ENCODE peak calls at places on chromosomes 1 and 21, in four cellular contexts. One of them, this sample, is unnamed.

GRCh38 chr1:199173356-199173755 is 534.5 kb downstream of the PTPRC start:
- DNase-seq in GM12891: no peak
- DNase-seq in GM12878: peak; percentile 92
- DNase-seq in K562: no peak
- DNase-seq in this sample: no peak

GRCh38 chr1:41100170-41100569 is 78.6 kb upstream of the SLFNL1 start:
- DNase-seq in GM12891: no peak
- DNase-seq in GM12878: no peak
- DNase-seq in K562: no peak
- DNase-seq in this sample: no peak

GRCh38 chr1:195851804-195852203 is 756.4 kb downstream of the KCNT2 start:
- DNase-seq in GM12891: no peak
- DNase-seq in GM12878: no peak
- DNase-seq in K562: no peak
- DNase-seq in this sample: no peak

GRCh38 chr1:28088168-28088961 is at the start of gene EYA3:
- DNase-seq in GM12891: peak; percentile 90
- DNase-seq in GM12878: peak; percentile 98
- DNase-seq in K562: peak; percentile 99
- DNase-seq in this sample: peak; percentile 99

GRCh38 chr1:50949286-50949982 is 10.6 kb downstream of the FAF1 start:
- DNase-seq in GM12891: no peak
- DNase-seq in GM12878: no peak
- DNase-seq in K562: no peak
- DNase-seq in this sample: no peak

GRCh38 chr21:32378956-32379355 is 13.9 kb downstream of the URB1 start:
- DNase-seq in GM12891: no peak
- DNase-seq in GM12878: no peak
- DNase-seq in K562: no peak
- DNase-seq in this sample: no peak

GRCh38 chr1:210777914-210778313 is 356.0 kb downstream of the KCNH1 start:
- DNase-seq in GM12891: no peak
- DNase-seq in GM12878: no peak
- DNase-seq in K562: no peak
- DNase-seq in this sample: no peak

GRCh38 chr1:87968259-87968955 is 639.7 kb downstream of the LMO4 start:
- DNase-seq in GM12891: no peak
- DNase-seq in GM12878: no peak
- DNase-seq in K562: no peak
- DNase-seq in this sample: no peak

GRCh38 chr1:183655562-183656075 is 2.5 kb upstream of the APOBEC4 start:
- DNase-seq in GM12891: peak; percentile 42
- DNase-seq in GM12878: peak; percentile 61
- DNase-seq in K562: peak; percentile 82
- DNase-seq in this sample: peak; percentile 69

GRCh38 chr1:102535829-102536505 is 539.2 kb upstream of the OLFM3 start:
- DNase-seq in GM12891: no peak
- DNase-seq in GM12878: no peak
- DNase-seq in K562: no peak
- DNase-seq in this sample: no peak

GRCh38 chr1:15354580-15354965 is 55.1 kb upstream of the EFHD2 start:
- DNase-seq in GM12891: no peak
- DNase-seq in GM12878: no peak
- DNase-seq in K562: no peak
- DNase-seq in this sample: no peak
- TF ChIP-seq SPI1 in GM12891: no peak
- TF ChIP-seq SPI1 in GM12878: no peak
- TF ChIP-seq SPI1 in K562: no peak
- TF ChIP-seq SPI1 in this sample: no peak

GRCh38 chr1:169161512-169162194 is 55.2 kb downstream of the ATP1B1 start:
- DNase-seq in GM12891: no peak
- DNase-seq in GM12878: peak; percentile 34
- DNase-seq in K562: peak; percentile 11
- DNase-seq in this sample: no peak
- TF ChIP-seq SPI1 in GM12891: peak; percentile 89
- TF ChIP-seq SPI1 in GM12878: peak; percentile 91
- TF ChIP-seq SPI1 in K562: no peak
- TF ChIP-seq SPI1 in this sample: no peak

GRCh38 chr1:107681001-107681479 is 283.9 kb downstream of the VAV3 start:
- DNase-seq in GM12891: no peak
- DNase-seq in GM12878: no peak
- DNase-seq in K562: no peak
- DNase-seq in this sample: no peak

GRCh38 chr1:107683683-107684082 is 281.3 kb downstream of the VAV3 start:
- DNase-seq in GM12891: no peak
- DNase-seq in GM12878: no peak
- DNase-seq in K562: no peak
- DNase-seq in this sample: no peak

GRCh38 chr1:107682467-107682866 is 282.5 kb downstream of the VAV3 start:
- DNase-seq in GM12891: no peak
- DNase-seq in GM12878: no peak
- DNase-seq in K562: no peak
- DNase-seq in this sample: no peak

GRCh38 chr1:107680579-107680985 is 284.4 kb downstream of the VAV3 start:
- DNase-seq in GM12891: no peak
- DNase-seq in GM12878: no peak
- DNase-seq in K562: no peak
- DNase-seq in this sample: no peak

DNA sequence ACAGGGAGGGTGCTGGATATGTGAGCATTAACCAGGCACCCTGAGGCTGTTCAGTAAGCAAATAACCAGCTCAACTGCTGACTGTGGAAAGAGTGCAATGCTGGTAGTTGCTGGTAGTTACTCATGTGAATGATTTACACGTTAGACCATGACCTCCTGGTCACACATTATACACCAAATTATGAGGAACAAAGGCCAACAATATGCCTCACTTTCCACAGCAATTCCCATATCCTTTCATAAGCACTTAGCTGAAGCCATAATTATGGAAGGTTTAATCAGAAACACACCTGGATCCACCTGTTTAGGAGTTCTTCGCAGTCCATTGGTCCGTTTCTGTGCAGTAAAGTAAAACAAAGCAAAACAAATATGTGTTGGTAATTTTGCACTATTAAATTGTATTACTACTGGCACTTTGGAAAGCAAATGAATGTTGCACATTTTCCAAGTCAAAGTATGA is 281.8 kb downstream of the VAV3 start:
- DNase-seq in GM12891: no peak
- DNase-seq in GM12878: no peak
- DNase-seq in K562: no peak
- DNase-seq in this sample: no peak
- TF ChIP-seq SPI1 in GM12891: no peak
- TF ChIP-seq SPI1 in GM12878: no peak
- TF ChIP-seq SPI1 in K562: no peak
- TF ChIP-seq SPI1 in this sample: no peak

GRCh38 chr1:34500451-34500850 is 254.4 kb upstream of the GJB5 start:
- DNase-seq in GM12891: peak; percentile 9
- DNase-seq in GM12878: no peak
- DNase-seq in K562: peak; percentile 12
- DNase-seq in this sample: no peak
- TF ChIP-seq SPI1 in GM12891: no peak
- TF ChIP-seq SPI1 in GM12878: no peak
- TF ChIP-seq SPI1 in K562: no peak
- TF ChIP-seq SPI1 in this sample: no peak

DNA sequence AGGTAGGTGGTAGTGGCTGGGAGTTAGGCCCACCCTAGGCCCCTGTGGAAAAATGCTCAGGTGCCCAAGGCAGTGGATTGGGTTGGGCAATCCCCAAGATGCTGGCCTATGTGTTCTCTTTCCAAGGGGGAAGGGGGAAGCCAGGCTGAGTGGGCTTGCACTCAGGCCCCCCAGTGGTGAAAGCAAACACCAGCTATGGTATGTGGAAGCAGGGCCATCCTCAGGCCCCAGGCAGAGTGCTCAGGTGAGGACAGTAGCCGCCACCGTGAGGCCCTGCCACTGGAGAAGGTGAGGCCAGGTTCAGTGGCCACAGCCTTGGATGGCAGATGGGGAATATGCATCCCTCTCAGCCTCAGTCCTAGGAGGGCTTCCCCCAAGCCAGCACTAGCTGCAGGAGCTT is 11.8 kb downstream of the LY9 start:
- DNase-seq in GM12891: no peak
- DNase-seq in GM12878: no peak
- DNase-seq in K562: no peak
- DNase-seq in this sample: no peak
- TF ChIP-seq SPI1 in GM12891: no peak
- TF ChIP-seq SPI1 in GM12878: no peak
- TF ChIP-seq SPI1 in K562: no peak
- TF ChIP-seq SPI1 in this sample: no peak

This sample was measured in HL-60.